ENCODE peak calls at places on chromosomes 12 and 14, in nine cellular contexts. One of them, this sample, is unnamed.
A peak's percentile ranks its signal among the peaks of the same experiment; 100 is the strongest.

GRCh38 chr12:49022558-49023178 is 4.1 kb upstream of the PRKAG1 start:
- DNase-seq in thyroid gland: no peak
- DNase-seq in A549: no peak
- DNase-seq in SJCRH30: no peak
- DNase-seq in tibial artery: no peak
- DNase-seq in neural progenitor cell: no peak
- DNase-seq in hepatocyte: no peak
- DNase-seq in colonic mucosa: no peak
- DNase-seq in MG63: no peak
- DNase-seq in this sample: no peak

GRCh38 chr14:102215522-102216250 is 76.0 kb downstream of the WDR20 start:
- DNase-seq in MG63: peak; percentile 29
- DNase-seq in thyroid gland: peak; percentile 71
- DNase-seq in tibial artery: no peak
- DNase-seq in SJCRH30: no peak
- DNase-seq in neural progenitor cell: no peak
- DNase-seq in colonic mucosa: no peak
- DNase-seq in A549: no peak
- DNase-seq in hepatocyte: no peak
- DNase-seq in this sample: no peak

GRCh38 chr12:49987620-49988303 is 15.0 kb downstream of the AQP6 start:
- DNase-seq in colonic mucosa: no peak
- DNase-seq in A549: no peak
- DNase-seq in tibial artery: peak; percentile 24
- DNase-seq in hepatocyte: no peak
- DNase-seq in thyroid gland: no peak
- DNase-seq in MG63: no peak
- DNase-seq in SJCRH30: no peak
- DNase-seq in neural progenitor cell: no peak
- DNase-seq in this sample: no peak

GRCh38 chr12:113625499-113625898 is 153.8 kb upstream of the LHX5 start:
- DNase-seq in A549: no peak
- DNase-seq in tibial artery: no peak
- DNase-seq in neural progenitor cell: no peak
- DNase-seq in SJCRH30: no peak
- DNase-seq in thyroid gland: no peak
- DNase-seq in colonic mucosa: no peak
- DNase-seq in MG63: no peak
- DNase-seq in hepatocyte: no peak
- DNase-seq in this sample: no peak

GRCh38 chr14:75175677-75176141 is 703 bp downstream of the TMED10 start:
- DNase-seq in colonic mucosa: no peak
- DNase-seq in hepatocyte: no peak
- DNase-seq in SJCRH30: no peak
- DNase-seq in thyroid gland: no peak
- DNase-seq in A549: no peak
- DNase-seq in neural progenitor cell: no peak
- DNase-seq in tibial artery: no peak
- DNase-seq in MG63: no peak
- DNase-seq in this sample: no peak

GRCh38 chr12:44285321-44285720 is 449.4 kb downstream of the TMEM117 start:
- DNase-seq in A549: no peak
- DNase-seq in neural progenitor cell: no peak
- DNase-seq in MG63: no peak
- DNase-seq in colonic mucosa: no peak
- DNase-seq in tibial artery: no peak
- DNase-seq in hepatocyte: no peak
- DNase-seq in thyroid gland: no peak
- DNase-seq in SJCRH30: no peak
- DNase-seq in this sample: no peak

GRCh38 chr14:29616922-29617321 is 310.7 kb downstream of the PRKD1 start:
- DNase-seq in SJCRH30: no peak
- DNase-seq in MG63: no peak
- DNase-seq in colonic mucosa: no peak
- DNase-seq in neural progenitor cell: no peak
- DNase-seq in tibial artery: no peak
- DNase-seq in A549: no peak
- DNase-seq in hepatocyte: no peak
- DNase-seq in thyroid gland: no peak
- DNase-seq in this sample: no peak

GRCh38 chr14:22003471-22003870 is 329.9 kb upstream of the OR4E1 start:
- DNase-seq in MG63: no peak
- DNase-seq in colonic mucosa: no peak
- DNase-seq in hepatocyte: no peak
- DNase-seq in A549: no peak
- DNase-seq in tibial artery: no peak
- DNase-seq in SJCRH30: no peak
- DNase-seq in thyroid gland: no peak
- DNase-seq in neural progenitor cell: no peak
- DNase-seq in this sample: no peak

GRCh38 chr12:116959198-116959460 is 48.4 kb downstream of the FBXW8 start:
- DNase-seq in SJCRH30: no peak
- DNase-seq in MG63: no peak
- DNase-seq in neural progenitor cell: no peak
- DNase-seq in colonic mucosa: no peak
- DNase-seq in tibial artery: no peak
- DNase-seq in A549: no peak
- DNase-seq in hepatocyte: no peak
- DNase-seq in thyroid gland: no peak
- DNase-seq in this sample: no peak

GRCh38 chr14:58955294-58955821 is 233.1 kb upstream of the DAAM1 start:
- DNase-seq in thyroid gland: no peak
- DNase-seq in SJCRH30: no peak
- DNase-seq in colonic mucosa: no peak
- DNase-seq in tibial artery: no peak
- DNase-seq in A549: no peak
- DNase-seq in MG63: no peak
- DNase-seq in neural progenitor cell: peak; percentile 28
- DNase-seq in hepatocyte: peak; percentile 12
- DNase-seq in this sample: no peak

GRCh38 chr12:77102691-77103090 is 37.3 kb upstream of the E2F7 start:
- DNase-seq in hepatocyte: no peak
- DNase-seq in A549: no peak
- DNase-seq in neural progenitor cell: no peak
- DNase-seq in SJCRH30: peak; percentile 12
- DNase-seq in MG63: no peak
- DNase-seq in colonic mucosa: no peak
- DNase-seq in thyroid gland: no peak
- DNase-seq in tibial artery: no peak
- DNase-seq in this sample: no peak

GRCh38 chr12:25694072-25694471 is 141.0 kb upstream of the LMNTD1 start:
- DNase-seq in thyroid gland: no peak
- DNase-seq in neural progenitor cell: no peak
- DNase-seq in MG63: peak; percentile 20
- DNase-seq in hepatocyte: peak; percentile 33
- DNase-seq in A549: peak; percentile 37
- DNase-seq in colonic mucosa: no peak
- DNase-seq in tibial artery: no peak
- DNase-seq in SJCRH30: peak; percentile 37
- DNase-seq in this sample: no peak

GRCh38 chr12:111102062-111102735 is 181.8 kb upstream of the MYL2 start:
- DNase-seq in thyroid gland: peak; percentile 9
- DNase-seq in colonic mucosa: no peak
- DNase-seq in hepatocyte: no peak
- DNase-seq in A549: no peak
- DNase-seq in MG63: no peak
- DNase-seq in SJCRH30: no peak
- DNase-seq in neural progenitor cell: no peak
- DNase-seq in tibial artery: no peak
- DNase-seq in this sample: no peak

GRCh38 chr12:58888131-58888783 is 32.0 kb downstream of the LRIG3 start:
- DNase-seq in A549: peak; percentile 2
- DNase-seq in neural progenitor cell: no peak
- DNase-seq in tibial artery: peak; percentile 72
- DNase-seq in SJCRH30: no peak
- DNase-seq in colonic mucosa: no peak
- DNase-seq in thyroid gland: peak; percentile 96
- DNase-seq in MG63: peak; percentile 79
- DNase-seq in hepatocyte: peak; percentile 12
- DNase-seq in this sample: no peak

GRCh38 chr14:104195854-104196253 is 57.5 kb downstream of the KIF26A start:
- DNase-seq in A549: no peak
- DNase-seq in neural progenitor cell: peak; percentile 62
- DNase-seq in hepatocyte: no peak
- DNase-seq in MG63: no peak
- DNase-seq in SJCRH30: peak; percentile 71
- DNase-seq in thyroid gland: no peak
- DNase-seq in colonic mucosa: no peak
- DNase-seq in tibial artery: no peak
- DNase-seq in this sample: no peak

GRCh38 chr14:23049011-23049410 is 7.0 kb downstream of the PSMB11 start:
- DNase-seq in MG63: no peak
- DNase-seq in neural progenitor cell: no peak
- DNase-seq in hepatocyte: no peak
- DNase-seq in tibial artery: no peak
- DNase-seq in thyroid gland: no peak
- DNase-seq in SJCRH30: no peak
- DNase-seq in A549: no peak
- DNase-seq in colonic mucosa: no peak
- DNase-seq in this sample: no peak

GRCh38 chr12:111024205-111024794 is 103.9 kb upstream of the MYL2 start:
- DNase-seq in thyroid gland: peak; percentile 53
- DNase-seq in hepatocyte: peak; percentile 81
- DNase-seq in A549: peak; percentile 61
- DNase-seq in SJCRH30: peak; percentile 59
- DNase-seq in colonic mucosa: peak; percentile 42
- DNase-seq in MG63: peak; percentile 54
- DNase-seq in neural progenitor cell: peak; percentile 87
- DNase-seq in tibial artery: no peak
- DNase-seq in this sample: peak; percentile 40

GRCh38 chr14:35814371-35815005 is 5.4 kb upstream of the RALGAPA1 start:
- DNase-seq in thyroid gland: peak; percentile 37
- DNase-seq in hepatocyte: peak; percentile 69
- DNase-seq in colonic mucosa: peak; percentile 86
- DNase-seq in tibial artery: no peak
- DNase-seq in MG63: no peak
- DNase-seq in SJCRH30: peak; percentile 90
- DNase-seq in A549: peak; percentile 63
- DNase-seq in neural progenitor cell: peak; percentile 79
- DNase-seq in this sample: peak; percentile 61

GRCh38 chr14:75222208-75222701 is 45.8 kb upstream of the TMED10 start:
- DNase-seq in hepatocyte: no peak
- DNase-seq in neural progenitor cell: no peak
- DNase-seq in A549: no peak
- DNase-seq in MG63: peak; percentile 43
- DNase-seq in tibial artery: peak; percentile 73
- DNase-seq in thyroid gland: no peak
- DNase-seq in colonic mucosa: no peak
- DNase-seq in SJCRH30: no peak
- DNase-seq in this sample: no peak

GRCh38 chr12:43675048-43675904 is 83.3 kb downstream of the PUS7L start:
- DNase-seq in tibial artery: no peak
- DNase-seq in A549: no peak
- DNase-seq in neural progenitor cell: no peak
- DNase-seq in MG63: no peak
- DNase-seq in SJCRH30: peak; percentile 13
- DNase-seq in colonic mucosa: no peak
- DNase-seq in thyroid gland: no peak
- DNase-seq in hepatocyte: peak; percentile 23
- DNase-seq in this sample: no peak

GRCh38 chr12:46886541-46887041 is 60.8 kb upstream of the SLC38A4 start:
- DNase-seq in A549: no peak
- DNase-seq in MG63: peak; percentile 78
- DNase-seq in hepatocyte: no peak
- DNase-seq in SJCRH30: peak; percentile 57
- DNase-seq in neural progenitor cell: no peak
- DNase-seq in thyroid gland: no peak
- DNase-seq in tibial artery: no peak
- DNase-seq in colonic mucosa: no peak
- DNase-seq in this sample: no peak

GRCh38 chr14:63551338-63551737 is 8.2 kb upstream of the PPP2R5E start:
- DNase-seq in colonic mucosa: no peak
- DNase-seq in tibial artery: no peak
- DNase-seq in hepatocyte: no peak
- DNase-seq in MG63: peak; percentile 21
- DNase-seq in SJCRH30: no peak
- DNase-seq in neural progenitor cell: no peak
- DNase-seq in A549: no peak
- DNase-seq in thyroid gland: no peak
- DNase-seq in this sample: no peak

DNA sequence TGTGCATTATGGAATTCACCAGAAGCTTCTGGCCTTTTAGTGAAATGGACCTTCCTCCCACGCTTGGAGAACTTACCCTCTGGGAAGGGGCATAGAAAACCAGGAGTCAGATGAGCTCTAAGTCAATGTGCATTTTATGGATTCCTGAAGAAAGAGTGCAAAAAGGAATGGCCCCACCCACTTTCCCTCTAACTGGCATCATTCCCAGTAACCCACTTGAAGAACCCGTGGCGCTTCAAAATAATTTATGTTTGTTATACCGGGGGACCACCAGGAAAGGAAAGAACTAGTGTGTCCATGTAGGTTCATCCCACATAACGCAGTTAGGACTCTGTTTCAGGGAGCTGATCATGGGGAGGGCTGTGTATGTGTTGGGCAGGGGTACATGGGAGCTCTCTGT is 1153.4 kb downstream of the TMEM121 start:
- DNase-seq in neural progenitor cell: no peak
- DNase-seq in tibial artery: no peak
- DNase-seq in colonic mucosa: no peak
- DNase-seq in A549: no peak
- DNase-seq in SJCRH30: no peak
- DNase-seq in thyroid gland: no peak
- DNase-seq in hepatocyte: no peak
- DNase-seq in MG63: no peak
- DNase-seq in this sample: no peak
- H3K9me3 ChIP-seq in neural progenitor cell: peaks cover 14% of the 10 kb centered on the region
- H3K9me3 ChIP-seq in tibial artery: no peaks in the 10 kb centered on the region
- H3K9me3 ChIP-seq in colonic mucosa: no peaks in the 10 kb centered on the region
- H3K9me3 ChIP-seq in A549: no peaks in the 10 kb centered on the region
- H3K9me3 ChIP-seq in SJCRH30: no peaks in the 10 kb centered on the region
- H3K9me3 ChIP-seq in thyroid gland: no peaks in the 10 kb centered on the region
- H3K9me3 ChIP-seq in hepatocyte: no peaks in the 10 kb centered on the region
- H3K9me3 ChIP-seq in MG63: no peaks in the 10 kb centered on the region
- H3K9me3 ChIP-seq in this sample: no peaks in the 10 kb centered on the region

GRCh38 chr14:67385618-67386017 is 25.5 kb downstream of the EIF2S1 start:
- DNase-seq in MG63: no peak
- DNase-seq in A549: no peak
- DNase-seq in neural progenitor cell: no peak
- DNase-seq in SJCRH30: no peak
- DNase-seq in colonic mucosa: no peak
- DNase-seq in hepatocyte: no peak
- DNase-seq in tibial artery: no peak
- DNase-seq in thyroid gland: no peak
- DNase-seq in this sample: no peak
- H3K9me3 ChIP-seq in MG63: no peaks in the 10 kb centered on the region
- H3K9me3 ChIP-seq in A549: no peaks in the 10 kb centered on the region
- H3K9me3 ChIP-seq in neural progenitor cell: no peaks in the 10 kb centered on the region
- H3K9me3 ChIP-seq in SJCRH30: no peaks in the 10 kb centered on the region
- H3K9me3 ChIP-seq in colonic mucosa: no peaks in the 10 kb centered on the region
- H3K9me3 ChIP-seq in hepatocyte: no peaks in the 10 kb centered on the region
- H3K9me3 ChIP-seq in tibial artery: no peaks in the 10 kb centered on the region
- H3K9me3 ChIP-seq in thyroid gland: no peaks in the 10 kb centered on the region
- H3K9me3 ChIP-seq in this sample: no peaks in the 10 kb centered on the region

GRCh38 chr12:7206691-7207090 is 17.2 kb downstream of the PEX5 start:
- DNase-seq in hepatocyte: no peak
- DNase-seq in tibial artery: no peak
- DNase-seq in A549: no peak
- DNase-seq in MG63: no peak
- DNase-seq in SJCRH30: no peak
- DNase-seq in thyroid gland: no peak
- DNase-seq in neural progenitor cell: no peak
- DNase-seq in colonic mucosa: no peak
- DNase-seq in this sample: no peak
- H3K9me3 ChIP-seq in hepatocyte: no peaks in the 10 kb centered on the region
- H3K9me3 ChIP-seq in tibial artery: no peaks in the 10 kb centered on the region
- H3K9me3 ChIP-seq in A549: no peaks in the 10 kb centered on the region
- H3K9me3 ChIP-seq in MG63: peaks cover 5% of the 10 kb centered on the region
- H3K9me3 ChIP-seq in SJCRH30: no peaks in the 10 kb centered on the region
- H3K9me3 ChIP-seq in thyroid gland: no peaks in the 10 kb centered on the region
- H3K9me3 ChIP-seq in neural progenitor cell: no peaks in the 10 kb centered on the region
- H3K9me3 ChIP-seq in colonic mucosa: no peaks in the 10 kb centered on the region
- H3K9me3 ChIP-seq in this sample: no peaks in the 10 kb centered on the region

GRCh38 chr12:133235401-133236112 is at the start of gene ANHX:
- DNase-seq in colonic mucosa: no peak
- DNase-seq in SJCRH30: no peak
- DNase-seq in MG63: no peak
- DNase-seq in thyroid gland: no peak
- DNase-seq in neural progenitor cell: no peak
- DNase-seq in hepatocyte: peak; percentile 1
- DNase-seq in A549: no peak
- DNase-seq in tibial artery: peak; percentile 53
- DNase-seq in this sample: no peak
- H3K9me3 ChIP-seq in colonic mucosa: no peaks in the 10 kb centered on the region
- H3K9me3 ChIP-seq in SJCRH30: no peaks in the 10 kb centered on the region
- H3K9me3 ChIP-seq in MG63: no peaks in the 10 kb centered on the region
- H3K9me3 ChIP-seq in thyroid gland: no peaks in the 10 kb centered on the region
- H3K9me3 ChIP-seq in neural progenitor cell: peaks cover 4% of the 10 kb centered on the region
- H3K9me3 ChIP-seq in hepatocyte: no peaks in the 10 kb centered on the region
- H3K9me3 ChIP-seq in A549: peaks cover 70% of the 10 kb centered on the region
- H3K9me3 ChIP-seq in tibial artery: no peaks in the 10 kb centered on the region
- H3K9me3 ChIP-seq in this sample: peaks cover 3% of the 10 kb centered on the region